ENCODE peak calls at places on chromosomes 6 and 20, in seven cellular contexts. One of them, this sample, is unnamed.

GRCh38 chr6:140043357-140043756 is 668.9 kb upstream of the CITED2 start:
- DNase-seq in WTC11: no peak
- DNase-seq in esophagus squamous epithelium: no peak
- DNase-seq in fibroblast of lung: peak; percentile 85
- DNase-seq in astrocyte of the spinal cord: peak; percentile 94
- DNase-seq in A549: peak; percentile 38
- DNase-seq in GM23338: no peak
- DNase-seq in this sample: peak; percentile 1

GRCh38 chr6:70705772-70706171 is 38.1 kb downstream of the SMAP1 start:
- DNase-seq in fibroblast of lung: no peak
- DNase-seq in astrocyte of the spinal cord: no peak
- DNase-seq in esophagus squamous epithelium: no peak
- DNase-seq in GM23338: no peak
- DNase-seq in WTC11: no peak
- DNase-seq in A549: no peak
- DNase-seq in this sample: no peak

GRCh38 chr20:23043376-23043775 is 6.1 kb downstream of the THBD start:
- DNase-seq in WTC11: no peak
- DNase-seq in fibroblast of lung: no peak
- DNase-seq in A549: no peak
- DNase-seq in astrocyte of the spinal cord: no peak
- DNase-seq in esophagus squamous epithelium: no peak
- DNase-seq in GM23338: no peak
- DNase-seq in this sample: no peak

GRCh38 chr6:105855433-105855832 is 230.7 kb upstream of the PRDM1 start:
- DNase-seq in esophagus squamous epithelium: no peak
- DNase-seq in astrocyte of the spinal cord: no peak
- DNase-seq in A549: no peak
- DNase-seq in WTC11: no peak
- DNase-seq in GM23338: no peak
- DNase-seq in fibroblast of lung: no peak
- DNase-seq in this sample: no peak

GRCh38 chr20:8414611-8415274 is 282.7 kb downstream of the PLCB1 start:
- DNase-seq in A549: no peak
- DNase-seq in esophagus squamous epithelium: no peak
- DNase-seq in fibroblast of lung: peak; percentile 80
- DNase-seq in WTC11: no peak
- DNase-seq in astrocyte of the spinal cord: peak; percentile 70
- DNase-seq in GM23338: no peak
- DNase-seq in this sample: no peak

GRCh38 chr6:161429921-161430490 is 156.1 kb upstream of the AGPAT4 start:
- DNase-seq in fibroblast of lung: no peak
- DNase-seq in GM23338: no peak
- DNase-seq in astrocyte of the spinal cord: no peak
- DNase-seq in A549: no peak
- DNase-seq in WTC11: no peak
- DNase-seq in esophagus squamous epithelium: no peak
- DNase-seq in this sample: no peak

GRCh38 chr6:161168281-161168891 is 105.5 kb downstream of the AGPAT4 start:
- DNase-seq in fibroblast of lung: peak; percentile 99
- DNase-seq in astrocyte of the spinal cord: peak; percentile 98
- DNase-seq in GM23338: peak; percentile 47
- DNase-seq in esophagus squamous epithelium: no peak
- DNase-seq in A549: peak; percentile 6
- DNase-seq in WTC11: no peak
- DNase-seq in this sample: no peak

GRCh38 chr6:37056439-37057127 is 51.1 kb downstream of the FGD2 start:
- DNase-seq in esophagus squamous epithelium: no peak
- DNase-seq in WTC11: peak; percentile 63
- DNase-seq in A549: peak; percentile 58
- DNase-seq in fibroblast of lung: peak; percentile 26
- DNase-seq in astrocyte of the spinal cord: no peak
- DNase-seq in GM23338: peak; percentile 64
- DNase-seq in this sample: no peak

GRCh38 chr6:88502391-88502790 is 336.2 kb upstream of the CNR1 start:
- DNase-seq in GM23338: no peak
- DNase-seq in WTC11: no peak
- DNase-seq in astrocyte of the spinal cord: no peak
- DNase-seq in fibroblast of lung: no peak
- DNase-seq in A549: no peak
- DNase-seq in esophagus squamous epithelium: no peak
- DNase-seq in this sample: no peak

GRCh38 chr6:45813943-45814342 is 201.7 kb downstream of the CLIC5 start:
- DNase-seq in fibroblast of lung: no peak
- DNase-seq in A549: no peak
- DNase-seq in WTC11: no peak
- DNase-seq in astrocyte of the spinal cord: no peak
- DNase-seq in esophagus squamous epithelium: no peak
- DNase-seq in GM23338: no peak
- DNase-seq in this sample: no peak

GRCh38 chr6:137282253-137282652 is 63.1 kb upstream of the IFNGR1 start:
- DNase-seq in GM23338: no peak
- DNase-seq in esophagus squamous epithelium: no peak
- DNase-seq in A549: no peak
- DNase-seq in fibroblast of lung: no peak
- DNase-seq in WTC11: no peak
- DNase-seq in astrocyte of the spinal cord: no peak
- DNase-seq in this sample: no peak

GRCh38 chr6:12051861-12052368 is 39.8 kb downstream of the HIVEP1 start:
- DNase-seq in esophagus squamous epithelium: no peak
- DNase-seq in fibroblast of lung: peak; percentile 47
- DNase-seq in WTC11: no peak
- DNase-seq in GM23338: no peak
- DNase-seq in A549: no peak
- DNase-seq in astrocyte of the spinal cord: peak; percentile 57
- DNase-seq in this sample: peak; percentile 85

GRCh38 chr6:46491201-46491788 is at the start of gene RCAN2:
- DNase-seq in GM23338: peak; percentile 91
- DNase-seq in fibroblast of lung: peak; percentile 26
- DNase-seq in A549: peak; percentile 15
- DNase-seq in astrocyte of the spinal cord: peak; percentile 26
- DNase-seq in esophagus squamous epithelium: no peak
- DNase-seq in WTC11: peak; percentile 76
- DNase-seq in this sample: peak; percentile 51

GRCh38 chr6:16524380-16524707 is 236.9 kb downstream of the ATXN1 start:
- DNase-seq in fibroblast of lung: peak; percentile 39
- DNase-seq in WTC11: no peak
- DNase-seq in esophagus squamous epithelium: no peak
- DNase-seq in A549: no peak
- DNase-seq in astrocyte of the spinal cord: peak; percentile 91
- DNase-seq in GM23338: no peak
- DNase-seq in this sample: peak; percentile 53

GRCh38 chr6:26328265-26328844 is 36.6 kb upstream of the BTN3A2 start:
- DNase-seq in A549: no peak
- DNase-seq in WTC11: peak; percentile 35
- DNase-seq in astrocyte of the spinal cord: peak; percentile 15
- DNase-seq in esophagus squamous epithelium: no peak
- DNase-seq in fibroblast of lung: no peak
- DNase-seq in GM23338: no peak
- DNase-seq in this sample: peak; percentile 48

GRCh38 chr6:143112837-143113236 is 52.1 kb downstream of the AIG1 start:
- DNase-seq in fibroblast of lung: no peak
- DNase-seq in WTC11: no peak
- DNase-seq in esophagus squamous epithelium: no peak
- DNase-seq in A549: no peak
- DNase-seq in GM23338: no peak
- DNase-seq in astrocyte of the spinal cord: no peak
- DNase-seq in this sample: no peak

GRCh38 chr20:62832212-62832922 is 15.5 kb downstream of the COL9A3 start:
- DNase-seq in WTC11: peak; percentile 71
- DNase-seq in astrocyte of the spinal cord: no peak
- DNase-seq in A549: no peak
- DNase-seq in fibroblast of lung: no peak
- DNase-seq in GM23338: peak; percentile 48
- DNase-seq in esophagus squamous epithelium: no peak
- DNase-seq in this sample: no peak

GRCh38 chr20:57619053-57619831 is 984 bp downstream of the ZBP1 start:
- DNase-seq in astrocyte of the spinal cord: no peak
- DNase-seq in GM23338: no peak
- DNase-seq in A549: no peak
- DNase-seq in esophagus squamous epithelium: no peak
- DNase-seq in fibroblast of lung: no peak
- DNase-seq in WTC11: no peak
- DNase-seq in this sample: peak; percentile 94

GRCh38 chr6:38843798-38844197 is 128.7 kb downstream of the DNAH8 start:
- DNase-seq in GM23338: peak; percentile 59
- DNase-seq in esophagus squamous epithelium: no peak
- DNase-seq in fibroblast of lung: no peak
- DNase-seq in A549: no peak
- DNase-seq in WTC11: peak; percentile 17
- DNase-seq in astrocyte of the spinal cord: no peak
- DNase-seq in this sample: no peak
- TF ChIP-seq CTCF in GM23338: peak; percentile 32
- TF ChIP-seq CTCF in esophagus squamous epithelium: no peak
- TF ChIP-seq CTCF in fibroblast of lung: no peak
- TF ChIP-seq CTCF in A549: no peak
- TF ChIP-seq CTCF in WTC11: no peak
- TF ChIP-seq CTCF in astrocyte of the spinal cord: no peak
- TF ChIP-seq CTCF in this sample: no peak

DNA sequence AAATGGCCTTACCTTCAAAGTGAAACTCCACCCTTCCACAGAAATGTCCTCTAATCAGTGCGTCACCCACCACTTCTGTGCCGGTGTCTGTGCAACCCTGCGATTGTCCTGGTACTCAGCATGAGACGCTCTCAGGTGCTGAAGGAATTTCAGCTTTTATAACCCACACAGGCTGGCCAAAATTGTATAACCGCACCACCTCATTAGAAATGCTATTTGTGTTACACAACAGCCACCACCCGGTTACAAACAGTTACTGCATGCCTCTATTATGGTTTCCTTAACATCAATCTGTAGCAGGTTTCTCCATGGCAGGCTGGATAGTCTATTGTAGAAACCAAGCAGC is 51.5 kb downstream of the SLC23A2 start:
- DNase-seq in WTC11: no peak
- DNase-seq in esophagus squamous epithelium: no peak
- DNase-seq in GM23338: peak; percentile 62
- DNase-seq in astrocyte of the spinal cord: peak; percentile 45
- DNase-seq in A549: peak; percentile 60
- DNase-seq in fibroblast of lung: peak; percentile 67
- DNase-seq in this sample: peak; percentile 19
- TF ChIP-seq CTCF in WTC11: peak; percentile 44
- TF ChIP-seq CTCF in esophagus squamous epithelium: peak; percentile 72
- TF ChIP-seq CTCF in GM23338: peak; percentile 65
- TF ChIP-seq CTCF in astrocyte of the spinal cord: peak; percentile 63
- TF ChIP-seq CTCF in A549: peak; percentile 64
- TF ChIP-seq CTCF in fibroblast of lung: peak; percentile 73
- TF ChIP-seq CTCF in this sample: peak; percentile 45

GRCh38 chr6:151659212-151659611 is 148.3 kb upstream of the ESR1 start:
- DNase-seq in WTC11: no peak
- DNase-seq in fibroblast of lung: no peak
- DNase-seq in A549: no peak
- DNase-seq in esophagus squamous epithelium: no peak
- DNase-seq in astrocyte of the spinal cord: no peak
- DNase-seq in GM23338: no peak
- DNase-seq in this sample: no peak

GRCh38 chr6:151664390-151664789 is 143.1 kb upstream of the ESR1 start:
- DNase-seq in astrocyte of the spinal cord: no peak
- DNase-seq in A549: no peak
- DNase-seq in GM23338: no peak
- DNase-seq in WTC11: no peak
- DNase-seq in esophagus squamous epithelium: no peak
- DNase-seq in fibroblast of lung: no peak
- DNase-seq in this sample: no peak

GRCh38 chr6:151663559-151663958 is 143.9 kb upstream of the ESR1 start:
- DNase-seq in astrocyte of the spinal cord: no peak
- DNase-seq in GM23338: no peak
- DNase-seq in A549: no peak
- DNase-seq in WTC11: no peak
- DNase-seq in esophagus squamous epithelium: no peak
- DNase-seq in fibroblast of lung: no peak
- DNase-seq in this sample: no peak

GRCh38 chr6:151661509-151661908 is 146.0 kb upstream of the ESR1 start:
- DNase-seq in fibroblast of lung: no peak
- DNase-seq in A549: no peak
- DNase-seq in astrocyte of the spinal cord: no peak
- DNase-seq in WTC11: no peak
- DNase-seq in GM23338: no peak
- DNase-seq in esophagus squamous epithelium: no peak
- DNase-seq in this sample: no peak

DNA sequence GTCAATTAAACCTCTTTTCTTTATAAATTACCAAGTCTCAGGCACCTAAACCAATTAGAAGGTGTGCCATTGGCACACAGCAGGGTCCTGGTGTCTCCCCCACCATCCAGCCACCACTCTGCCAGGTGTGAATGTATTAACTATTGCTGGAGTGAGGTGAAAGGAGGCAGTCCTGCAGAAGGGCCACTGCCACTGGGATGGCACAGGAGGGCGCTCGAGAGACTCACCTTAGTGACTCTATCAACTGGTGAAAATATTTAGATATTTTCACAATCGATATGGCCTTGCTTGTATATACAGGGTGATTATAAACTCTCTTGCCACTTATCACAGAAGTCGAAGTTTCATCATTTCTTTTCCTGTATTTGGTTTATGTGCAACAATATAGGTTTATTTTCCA is 145.6 kb upstream of the ESR1 start:
- DNase-seq in GM23338: peak; percentile 71
- DNase-seq in fibroblast of lung: no peak
- DNase-seq in WTC11: peak; percentile 69
- DNase-seq in A549: no peak
- DNase-seq in astrocyte of the spinal cord: no peak
- DNase-seq in esophagus squamous epithelium: no peak
- DNase-seq in this sample: no peak
- TF ChIP-seq CTCF in GM23338: peak; percentile 69
- TF ChIP-seq CTCF in fibroblast of lung: peak; percentile 11
- TF ChIP-seq CTCF in WTC11: peak; percentile 63
- TF ChIP-seq CTCF in A549: no peak
- TF ChIP-seq CTCF in astrocyte of the spinal cord: peak; percentile 19
- TF ChIP-seq CTCF in esophagus squamous epithelium: no peak
- TF ChIP-seq CTCF in this sample: no peak

DNA sequence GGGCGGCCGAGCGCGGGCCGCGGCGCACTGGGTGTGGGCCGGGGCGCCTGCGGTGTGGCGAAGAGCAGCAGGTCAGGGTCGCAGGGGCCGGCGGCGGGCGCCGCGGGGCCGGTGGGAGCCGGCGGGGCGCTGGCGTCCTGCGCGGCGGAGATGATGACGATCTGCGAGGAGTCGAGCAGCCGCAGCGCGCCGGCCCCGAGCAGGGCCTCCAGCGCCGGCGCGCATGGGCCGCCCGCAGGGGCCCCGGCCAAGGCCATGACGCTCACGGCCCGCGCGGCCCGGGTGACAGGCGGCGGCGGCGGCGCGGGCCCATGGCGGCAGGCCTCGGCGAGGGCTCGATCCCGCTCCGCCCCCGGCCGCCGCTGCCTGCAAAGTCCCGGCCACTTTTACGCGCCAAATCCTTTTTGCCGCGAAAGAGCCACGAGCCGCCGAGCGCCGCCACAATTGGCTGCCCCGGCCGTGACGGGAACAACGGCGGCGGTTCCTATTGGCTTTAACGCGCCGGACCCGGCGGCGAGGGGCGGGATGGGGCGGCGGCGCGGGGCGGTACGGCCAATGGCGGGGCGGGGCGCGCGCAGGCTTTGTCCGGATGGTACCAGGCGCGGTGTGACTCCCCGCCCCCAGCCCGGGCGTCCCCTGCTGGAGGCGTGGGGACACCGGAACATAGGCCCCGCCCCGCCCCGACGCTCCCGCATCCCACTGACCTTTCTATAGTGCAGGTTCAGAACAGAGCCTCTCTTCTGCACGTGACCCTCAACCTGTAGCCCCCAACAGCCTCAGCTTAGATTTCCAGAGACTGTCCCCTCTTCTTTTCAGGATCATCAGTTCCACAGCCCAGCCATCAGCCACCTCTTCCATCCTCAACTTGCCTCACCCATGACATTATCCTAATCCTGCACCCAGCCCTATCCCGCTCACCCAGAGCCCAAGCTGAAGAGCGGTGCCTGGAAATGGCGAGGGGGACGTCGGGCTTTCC is at the start of gene E2F1:
- DNase-seq in GM23338: peak; percentile 98
- DNase-seq in WTC11: peak; percentile 98
- DNase-seq in fibroblast of lung: peak; percentile 82
- DNase-seq in A549: peak; percentile 96
- DNase-seq in esophagus squamous epithelium: peak; percentile 65
- DNase-seq in astrocyte of the spinal cord: peak; percentile 91
- DNase-seq in this sample: peak; percentile 97
- TF ChIP-seq CTCF in GM23338: no peak
- TF ChIP-seq CTCF in WTC11: no peak
- TF ChIP-seq CTCF in fibroblast of lung: peak; percentile 18
- TF ChIP-seq CTCF in A549: no peak
- TF ChIP-seq CTCF in esophagus squamous epithelium: peak; percentile 47
- TF ChIP-seq CTCF in astrocyte of the spinal cord: peak; percentile 11
- TF ChIP-seq CTCF in this sample: no peak

This sample was measured in activated CD8-positive, alpha-beta T cell treated with anti-CD3 and anti-CD28 coated beads for 36 hours.